ENCODE peak calls at places on chromosomes 3 and 15, in ten cellular contexts. W, Z, C, B, L, O, M, P, F and D are unnamed samples.

GRCh38 chr3:127170794-127171193 is 22.1 kb upstream of the PRR23E start:
- DNase-seq in Z (no peak), P (peak), L (no peak), W (peak), B (no peak), M (peak), F (peak), C (no peak), O (no peak), D (no peak)

GRCh38 chr3:63934484-63934883 is 22.3 kb upstream of the SCAANT1 start:
- DNase-seq in O (no peak), W (no peak), C (no peak), M (no peak), P (no peak), Z (no peak), F (no peak), B (no peak), L (no peak), D (no peak)

GRCh38 chr3:194112120-194113106 is 23.5 kb upstream of the HES1 start:
- DNase-seq in F (no peak), W (no peak), M (no peak), C (peak), P (peak), L (no peak), O (peak), Z (no peak), B (peak), D (peak)

GRCh38 chr15:101133751-101134261 is 118.0 kb downstream of the CHSY1 start:
- DNase-seq in W (peak), M (no peak), C (no peak), O (no peak), P (no peak), Z (no peak), F (no peak), L (no peak), B (no peak), D (no peak)

GRCh38 chr3:111621535-111621934 is 26.4 kb upstream of the ZBED2 start:
- DNase-seq in Z (no peak), W (peak), C (no peak), B (no peak), L (no peak), P (no peak), O (no peak), M (no peak), F (no peak), D (no peak)

GRCh38 chr3:172675371-172676193 is 35.3 kb downstream of the NCEH1 start:
- DNase-seq in W (peak), F (peak), P (peak), L (no peak), O (no peak), B (no peak), C (no peak), M (peak), Z (no peak), D (no peak)

GRCh38 chr15:39181901-39182300 is 399.0 kb upstream of the THBS1 start:
- DNase-seq in L (no peak), B (no peak), W (no peak), O (no peak), P (no peak), C (no peak), Z (no peak), F (no peak), M (peak), D (no peak)

GRCh38 chr15:34713635-34714034 is 41.2 kb downstream of the GJD2 start:
- DNase-seq in M (no peak), Z (no peak), L (no peak), P (no peak), O (no peak), F (no peak), W (no peak), B (no peak), C (no peak), D (no peak)

GRCh38 chr3:179769411-179770247 is 116.8 kb downstream of the USP13 start:
- DNase-seq in C (peak), P (no peak), B (no peak), O (no peak), W (no peak), Z (no peak), M (no peak), F (no peak), L (no peak), D (no peak)

GRCh38 chr3:144237351-144237750 is 265.7 kb downstream of the DIPK2A start:
- DNase-seq in L (no peak), C (no peak), F (no peak), B (no peak), Z (no peak), O (no peak), P (no peak), M (no peak), W (no peak), D (no peak)

GRCh38 chr15:29050870-29051269 is 165.1 kb downstream of the APBA2 start:
- DNase-seq in W (peak), B (no peak), M (peak), Z (no peak), F (peak), O (no peak), L (no peak), P (peak), C (no peak), D (no peak)

GRCh38 chr15:50798684-50799083 is 33.2 kb upstream of the SPPL2A start:
- DNase-seq in P (no peak), W (no peak), O (peak), L (no peak), B (no peak), M (no peak), C (peak), F (no peak), Z (no peak), D (no peak)

GRCh38 chr3:72155391-72156064 is 370.6 kb upstream of the PROK2 start:
- DNase-seq in Z (peak), O (no peak), B (peak), M (peak), W (peak), C (peak), P (peak), L (peak), F (peak), D (peak)

GRCh38 chr3:159229161-159229560 is 427.3 kb downstream of the MFSD1 start:
- DNase-seq in C (no peak), O (no peak), F (no peak), P (no peak), Z (no peak), B (no peak), M (no peak), W (no peak), L (no peak), D (no peak)

GRCh38 chr3:173502983-173503568 is 105.5 kb downstream of the NLGN1 start:
- DNase-seq in C (no peak), F (no peak), M (peak), O (no peak), W (no peak), Z (peak), L (no peak), P (peak), B (no peak), D (no peak)

GRCh38 chr15:74841761-74842385 is 1.1 kb downstream of the ULK3 start:
- DNase-seq in F (no peak), Z (no peak), P (no peak), L (no peak), O (no peak), B (no peak), W (no peak), M (no peak), C (peak), D (no peak)

GRCh38 chr3:124266517-124266916 is 274.6 kb upstream of the ROPN1 start:
- DNase-seq in P (no peak), Z (no peak), M (no peak), B (no peak), W (peak), O (no peak), F (no peak), L (no peak), C (no peak), D (no peak)

GRCh38 chr3:102736288-102736960 is 301.6 kb downstream of the ZPLD1 start:
- DNase-seq in B (no peak), M (no peak), O (no peak), P (no peak), Z (peak), L (no peak), W (no peak), F (no peak), C (no peak), D (no peak)

GRCh38 chr15:39094116-39094515 is 486.8 kb upstream of the THBS1 start:
- DNase-seq in Z (no peak), F (no peak), C (no peak), O (no peak), B (no peak), W (no peak), L (no peak), M (peak), P (no peak), D (no peak)

GRCh38 chr3:14517601-14518431 is 22.3 kb downstream of the GRIP2 start:
- DNase-seq in P (no peak), L (no peak), Z (peak), M (no peak), C (no peak), O (no peak), W (no peak), B (no peak), F (no peak), D (no peak)

GRCh38 chr15:80233511-80234080 is 18.4 kb downstream of the CTXND1 start:
- DNase-seq in M (no peak), W (no peak), F (no peak), B (peak), O (no peak), P (no peak), Z (no peak), L (no peak), C (no peak), D (no peak)

GRCh38 chr3:81218023-81218422 is 543.4 kb downstream of the GBE1 start:
- DNase-seq in C (no peak), Z (no peak), O (no peak), M (no peak), B (no peak), W (peak), P (peak), L (no peak), F (no peak), D (peak)

GRCh38 chr3:156477306-156477705 is 77.6 kb downstream of the SSR3 start:
- DNase-seq in M (peak), O (no peak), C (no peak), W (no peak), P (peak), F (no peak), B (no peak), L (no peak), Z (peak), D (no peak)

GRCh38 chr15:60801336-60801735 is 322.4 kb upstream of the ICE2 start:
- DNase-seq in O (no peak), P (no peak), Z (no peak), B (no peak), C (no peak), F (no peak), L (no peak), M (peak), W (no peak), D (no peak)

GRCh38 chr15:49178477-49178876 is 8.4 kb downstream of the GALK2 start:
- DNase-seq in B (no peak), P (no peak), O (no peak), C (no peak), F (no peak), L (no peak), Z (no peak), M (no peak), W (no peak), D (no peak)

GRCh38 chr3:65669163-65669875 is 369.4 kb downstream of the MAGI1 start:
- DNase-seq in B (peak), F (no peak), C (no peak), M (peak), L (no peak), P (peak), O (no peak), W (no peak), Z (no peak), D (no peak)

GRCh38 chr3:147930417-147930816 is 521.3 kb downstream of the ZIC1 start:
- DNase-seq in F (peak), M (peak), Z (no peak), L (no peak), B (no peak), P (peak), C (no peak), W (no peak), O (no peak), D (peak)

GRCh38 chr3:126659915-126660886 is 5.3 kb upstream of the TXNRD3 start:
- DNase-seq in O (no peak), F (no peak), W (peak), M (no peak), B (no peak), P (no peak), C (no peak), Z (no peak), L (no peak), D (no peak)

GRCh38 chr15:99997112-99997651 is 263.9 kb upstream of the LYSMD4 start:
- DNase-seq in F (no peak), P (no peak), C (no peak), O (no peak), M (no peak), B (no peak), L (no peak), Z (no peak), W (peak), D (no peak)

GRCh38 chr3:107705046-107705445 is 182.3 kb downstream of the BBX start:
- DNase-seq in B (no peak), O (no peak), P (no peak), C (no peak), W (no peak), M (peak), F (peak), Z (no peak), L (no peak), D (no peak)

GRCh38 chr3:4721511-4721911 is 228.4 kb downstream of the ITPR1 start:
- DNase-seq in C (no peak), O (no peak), L (no peak), W (no peak), Z (no peak), B (no peak), M (peak), F (no peak), P (peak), D (no peak)

GRCh38 chr3:142912440-142913172 is 23.7 kb upstream of the PCOLCE2 start:
- DNase-seq in M (no peak), B (no peak), L (no peak), Z (no peak), P (peak), C (no peak), O (no peak), F (no peak), W (no peak), D (no peak)

GRCh38 chr3:149968216-149968615 is 2.5 kb downstream of the PFN2 start:
- DNase-seq in B (no peak), O (no peak), M (no peak), C (no peak), Z (no peak), W (no peak), P (peak), L (no peak), F (no peak), D (no peak)

GRCh38 chr3:168249539-168250414 is 154.1 kb upstream of the GOLIM4 start:
- DNase-seq in P (peak), F (peak), Z (peak), C (peak), B (peak), O (peak), W (peak), M (peak), L (peak), D (no peak)
- TF ChIP-seq CTCF in P (no peak), F (peak), Z (peak), C (peak), B (no peak), O (no peak), W (peak), M (peak), L (no peak), D (peak)

GRCh38 chr15:96352594-96353377 is 22.3 kb downstream of the NR2F2 start:
- DNase-seq in Z (no peak), B (no peak), F (no peak), C (no peak), M (no peak), W (no peak), L (no peak), P (peak), O (no peak), D (no peak)

GRCh38 chr15:96349933-96350292 is 19.4 kb downstream of the NR2F2 start:
- DNase-seq in F (no peak), C (peak), M (no peak), Z (no peak), P (no peak), W (no peak), B (no peak), L (no peak), O (no peak), D (no peak)

GRCh38 chr15:96350321-96350720 is 19.8 kb downstream of the NR2F2 start:
- DNase-seq in P (no peak), M (no peak), F (no peak), B (no peak), O (no peak), C (peak), W (no peak), L (no peak), Z (no peak), D (no peak)

GRCh38 chr15:96351801-96352593 is 21.5 kb downstream of the NR2F2 start:
- DNase-seq in P (no peak), M (no peak), C (no peak), L (no peak), O (no peak), Z (peak), W (no peak), B (no peak), F (no peak), D (no peak)

DNA sequence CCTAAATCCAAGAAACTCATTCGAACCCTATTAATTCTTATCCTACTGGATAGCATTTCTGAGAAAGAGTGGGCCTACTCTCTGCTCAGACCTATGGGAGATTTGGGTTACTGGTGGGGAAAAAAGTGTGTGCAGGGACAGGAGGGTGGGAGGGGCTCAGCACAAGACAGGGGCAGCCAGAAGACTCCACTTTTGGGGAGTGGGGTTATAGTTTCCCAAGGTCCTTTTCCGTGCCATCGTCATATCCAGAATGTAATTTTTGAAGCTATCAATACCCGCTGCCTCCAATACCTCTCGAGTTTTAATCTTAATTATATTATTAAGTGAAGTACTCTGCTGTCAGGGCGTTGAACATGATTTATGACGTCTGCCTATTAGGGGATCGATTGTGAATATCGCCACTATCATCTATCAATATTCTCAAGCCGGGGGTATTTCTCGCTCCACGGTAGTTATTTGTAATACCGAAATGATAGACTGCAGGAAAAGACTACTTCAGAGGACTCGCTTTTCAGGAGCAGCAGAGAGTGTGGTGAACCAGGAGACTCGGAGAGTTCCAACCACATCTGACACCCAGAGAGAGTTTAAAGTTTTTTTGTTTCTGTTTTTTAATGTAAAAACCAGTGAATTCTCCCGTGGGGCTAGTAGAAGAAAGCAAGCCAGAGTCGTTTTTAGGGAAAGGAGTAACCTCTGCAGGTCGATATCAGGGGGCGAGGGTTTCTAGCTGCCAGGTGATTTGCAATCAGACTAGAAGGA is 20.6 kb downstream of the NR2F2 start:
- DNase-seq in W (no peak), F (no peak), C (no peak), B (no peak), P (no peak), M (no peak), Z (no peak), O (no peak), L (no peak), D (no peak)
- H3K4me3 ChIP-seq in W (no peak), F (no peak), C (no peak), B (no peak), P (no peak), M (no peak), Z (no peak), O (no peak), L (no peak), D (peak)

GRCh38 chr3:100183608-100184125 is 69.4 kb upstream of the FILIP1L start:
- DNase-seq in P (no peak), F (no peak), M (no peak), W (no peak), O (no peak), Z (no peak), B (no peak), C (no peak), L (no peak), D (no peak)

GRCh38 chr3:100189444-100189964 is 71.3 kb upstream of the TBC1D23 start:
- DNase-seq in B (no peak), L (no peak), O (no peak), F (no peak), P (peak), M (no peak), C (no peak), Z (peak), W (no peak), D (no peak)

GRCh38 chr3:100184960-100185566 is 70.8 kb upstream of the FILIP1L start:
- DNase-seq in P (no peak), Z (no peak), F (no peak), C (no peak), M (peak), W (no peak), B (no peak), O (no peak), L (no peak), D (no peak)

DNA sequence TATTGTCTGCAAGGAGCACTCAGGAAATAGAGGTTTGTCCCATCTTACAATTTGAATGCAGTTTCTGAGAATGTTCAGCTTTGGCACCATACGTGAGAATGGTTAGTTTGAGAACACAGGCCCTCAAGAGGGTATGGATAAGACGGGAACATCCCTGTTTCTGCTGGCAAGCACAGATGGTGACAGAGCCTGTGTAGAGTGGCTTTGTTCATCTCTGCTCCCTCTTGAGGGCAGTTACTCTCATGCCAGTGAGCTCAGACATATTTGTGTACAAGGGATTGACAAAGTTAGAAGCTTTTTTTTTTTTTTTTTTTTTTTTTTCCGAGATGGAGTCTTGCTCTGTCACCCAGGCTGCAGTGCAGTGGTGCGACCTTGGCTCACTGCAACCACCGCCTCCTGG is 71.5 kb upstream of the FILIP1L start:
- DNase-seq in P (no peak), B (no peak), O (no peak), L (no peak), F (no peak), Z (no peak), C (no peak), W (no peak), M (peak), D (no peak)
- TF ChIP-seq CTCF in P (no peak), B (no peak), O (no peak), L (no peak), F (no peak), Z (peak), C (no peak), W (no peak), M (peak), D (no peak)

GRCh38 chr15:69344238-69344637 is 45.5 kb downstream of the PAQR5 start:
- DNase-seq in C (no peak), W (no peak), M (no peak), O (no peak), B (no peak), P (no peak), Z (no peak), F (no peak), L (no peak), D (no peak)

GRCh38 chr15:69342460-69343076 is 43.9 kb downstream of the PAQR5 start:
- DNase-seq in Z (no peak), P (no peak), M (no peak), C (no peak), B (no peak), F (no peak), L (no peak), O (no peak), W (no peak), D (no peak)

GRCh38 chr15:69340243-69340991 is 41.7 kb downstream of the PAQR5 start:
- DNase-seq in M (no peak), W (no peak), O (no peak), C (no peak), L (no peak), F (no peak), P (no peak), B (no peak), Z (no peak), D (peak)

GRCh38 chr15:69341356-69341755 is 42.6 kb downstream of the PAQR5 start:
- DNase-seq in F (no peak), Z (no peak), B (no peak), P (no peak), L (no peak), M (no peak), W (no peak), C (no peak), O (no peak), D (no peak)

DNA sequence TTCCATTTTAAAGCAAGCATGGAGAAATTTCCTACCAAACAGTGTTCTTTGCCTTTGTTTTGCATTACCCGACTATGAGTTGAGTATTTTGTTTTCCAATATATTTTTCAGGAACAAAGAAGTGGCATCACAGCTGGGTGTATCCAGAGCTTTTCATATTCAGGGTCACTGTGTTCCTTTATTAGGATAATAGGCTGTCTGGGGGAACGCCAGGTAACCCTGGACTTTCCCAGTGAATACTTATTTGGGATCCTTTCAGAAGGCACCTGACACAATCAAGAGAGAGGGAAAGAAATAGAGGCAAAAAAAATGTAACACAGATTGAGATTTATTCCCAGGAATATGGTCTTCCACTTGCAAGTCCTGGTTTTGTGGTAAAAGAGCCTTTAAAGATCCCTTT is 44.4 kb downstream of the PAQR5 start:
- DNase-seq in L (no peak), F (no peak), M (no peak), B (no peak), P (no peak), O (no peak), C (no peak), W (no peak), Z (no peak), D (no peak)
- H3K4me3 ChIP-seq in L (no peak), F (no peak), M (no peak), B (no peak), P (no peak), O (no peak), C (no peak), W (no peak), Z (no peak), D (no peak)